ENCODE peak calls at places on chromosomes 3 and 15, in five cellular contexts. W is sigmoid colon, X is endodermal cell, B is HFF-Myc, T is AG04449. I is an unnamed sample.

GRCh38 chr3:31615071-31615875 is 82.5 kb downstream of the STT3B start:
- DNase-seq in W (no peak), X (no peak), B (no peak), T (no peak), I (peak)

GRCh38 chr3:158148218-158148617 is 38.3 kb downstream of the RSRC1 start:
- DNase-seq in W (no peak), X (no peak), B (no peak), T (no peak), I (no peak)

GRCh38 chr15:52481915-52482314 is 46.8 kb downstream of the MYO5A start:
- DNase-seq in W (no peak), X (no peak), B (peak), T (peak), I (no peak)

GRCh38 chr3:187963003-187963676 is 190.8 kb upstream of the LPP start:
- DNase-seq in W (no peak), X (no peak), B (no peak), T (no peak), I (no peak)

GRCh38 chr15:78666010-78666409 is 25.0 kb upstream of the CHRNB4 start:
- DNase-seq in W (no peak), X (no peak), B (no peak), T (no peak), I (no peak)

GRCh38 chr15:55897560-55898336 is 95.7 kb downstream of the NEDD4 start:
- DNase-seq in W (no peak), X (peak), B (peak), T (no peak), I (peak)

GRCh38 chr3:125045965-125046364 is 9.8 kb downstream of the HEG1 start:
- DNase-seq in W (no peak), X (no peak), B (no peak), T (no peak), I (peak)

GRCh38 chr3:156563900-156564682 is 9.2 kb upstream of the SSR3 start:
- DNase-seq in W (no peak), X (no peak), B (no peak), T (no peak), I (no peak)

GRCh38 chr15:39936187-39936586 is 2.3 kb downstream of the EIF2AK4 start:
- DNase-seq in W (no peak), X (no peak), B (no peak), T (no peak), I (peak)

GRCh38 chr15:81002004-81002253 is 1.2 kb downstream of the TLNRD1 start:
- DNase-seq in W (no peak), X (no peak), B (no peak), T (no peak), I (no peak)

GRCh38 chr15:85504739-85505676 is 124.6 kb downstream of the AKAP13 start:
- DNase-seq in W (no peak), X (peak), B (peak), T (no peak), I (peak)

GRCh38 chr3:136728918-136729317 is 23.3 kb downstream of the STAG1 start:
- DNase-seq in W (no peak), X (peak), B (peak), T (peak), I (peak)

GRCh38 chr3:169952045-169952444 is 14.6 kb upstream of the SEC62 start:
- DNase-seq in W (no peak), X (no peak), B (no peak), T (no peak), I (peak)

GRCh38 chr3:180570238-180570637 is 31.7 kb upstream of the TTC14 start:
- DNase-seq in W (no peak), X (no peak), B (no peak), T (no peak), I (no peak)

GRCh38 chr3:177569823-177570657 is 372.8 kb upstream of the TBL1XR1 start:
- DNase-seq in W (no peak), X (no peak), B (no peak), T (no peak), I (peak)

GRCh38 chr3:125602752-125603649 is 7.7 kb upstream of the OSBPL11 start:
- DNase-seq in W (no peak), X (peak), B (no peak), T (no peak), I (peak)

GRCh38 chr15:100669260-100669659 is 66.9 kb downstream of the ASB7 start:
- DNase-seq in W (peak), X (no peak), B (no peak), T (no peak), I (no peak)

GRCh38 chr15:58924326-58924725 is 9.2 kb downstream of the SLTM start:
- DNase-seq in W (no peak), X (no peak), B (no peak), T (no peak), I (peak)

GRCh38 chr15:28975766-28976179 is 90.0 kb downstream of the APBA2 start:
- DNase-seq in W (no peak), X (peak), B (no peak), T (no peak), I (peak)

GRCh38 chr15:74451861-74452835 is 8.8 kb downstream of the UBL7 start:
- DNase-seq in W (no peak), X (peak), B (no peak), T (no peak), I (no peak)

DNA sequence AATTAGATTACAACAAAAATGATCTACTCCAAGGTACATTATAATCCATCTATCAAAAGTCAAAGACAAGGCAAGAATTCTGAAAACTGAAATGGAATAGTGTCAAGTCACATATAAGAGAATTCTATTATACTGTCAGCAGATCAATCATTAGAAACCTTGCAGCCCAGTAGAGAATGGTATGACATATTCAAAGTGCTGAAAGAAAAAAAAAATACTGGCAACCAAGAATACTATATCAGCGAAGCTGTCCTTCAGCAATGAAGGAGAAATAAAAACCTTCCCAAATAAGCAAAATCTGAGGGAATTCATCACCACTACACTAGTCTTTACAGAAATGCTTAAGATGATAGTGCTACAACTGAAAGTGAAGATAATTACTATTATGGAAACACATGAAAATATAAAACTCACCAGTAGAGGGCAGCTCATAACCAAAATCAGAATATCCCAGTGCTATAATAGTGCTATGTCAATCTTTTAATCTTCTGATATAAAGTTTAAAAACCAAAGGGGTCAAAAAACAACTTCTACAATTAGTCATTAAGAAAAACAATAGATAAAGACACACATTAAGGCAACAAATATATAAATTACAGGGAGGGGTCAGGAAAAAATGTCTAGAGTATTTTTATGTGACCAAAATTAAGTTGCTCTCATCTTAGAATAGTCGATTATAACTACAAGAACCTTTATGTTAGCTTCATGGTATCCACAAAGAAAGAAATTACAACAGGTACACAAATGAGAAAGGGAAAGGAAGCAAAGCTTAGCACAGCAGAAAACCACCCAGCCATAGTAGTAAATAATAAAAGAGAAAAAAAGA is 190.7 kb upstream of the CNTN6 start:
- DNase-seq in W (no peak), X (no peak), B (peak), T (no peak), I (peak)
- TF ChIP-seq CTCF in W (no peak), X (peak), B (no peak), T (no peak), I (peak)

GRCh38 chr3:62371032-62371734 is 2.2 kb downstream of the FEZF2 start:
- DNase-seq in W (no peak), X (peak), B (no peak), T (no peak), I (no peak)

GRCh38 chr3:62369476-62369743 is 3.9 kb downstream of the FEZF2 start:
- DNase-seq in W (no peak), X (no peak), B (no peak), T (no peak), I (no peak)

GRCh38 chr3:62367735-62368704 is 5.3 kb downstream of the FEZF2 start:
- DNase-seq in W (no peak), X (peak), B (no peak), T (no peak), I (no peak)

GRCh38 chr3:62370112-62371031 is 3.0 kb downstream of the FEZF2 start:
- DNase-seq in W (no peak), X (peak), B (no peak), T (no peak), I (no peak)

DNA sequence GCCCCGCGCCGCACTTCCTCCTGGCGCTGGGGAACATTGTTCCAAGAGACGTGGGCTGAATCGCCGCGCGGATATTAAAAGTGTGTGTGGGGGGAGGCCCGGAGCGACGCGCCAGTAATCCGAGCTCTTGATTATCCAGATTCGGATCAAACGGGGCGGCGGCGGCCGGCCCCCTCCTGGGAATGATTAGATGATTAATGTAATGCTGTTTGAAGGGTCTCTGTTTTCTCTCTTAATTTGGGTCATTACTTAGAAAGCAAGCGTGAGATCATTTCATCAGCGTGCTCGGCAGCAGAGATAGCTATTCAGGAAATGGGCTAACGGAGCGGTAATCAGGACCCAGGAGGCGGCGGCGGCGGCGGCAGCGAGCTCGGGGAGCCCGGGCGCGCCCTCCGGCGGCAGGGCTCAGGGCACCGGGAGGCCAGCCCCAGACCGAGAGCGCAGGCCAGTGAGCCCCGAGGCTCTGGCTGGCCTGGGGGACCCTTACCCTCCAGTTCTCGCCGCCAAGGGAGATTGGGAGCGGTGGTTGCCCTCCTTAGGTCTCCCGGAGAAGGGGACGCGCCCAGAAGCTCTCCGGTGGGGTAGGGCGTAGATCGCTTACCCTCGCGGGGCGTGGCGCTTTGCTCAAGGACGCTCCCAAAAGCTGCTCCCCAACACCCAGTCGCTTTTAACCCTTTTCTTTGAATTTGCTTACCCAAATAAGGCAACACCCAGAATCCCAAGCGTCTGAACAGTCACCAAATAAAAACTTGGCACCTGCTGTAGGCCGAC is 4.5 kb downstream of the FEZF2 start:
- DNase-seq in W (no peak), X (peak), B (no peak), T (no peak), I (no peak)
- TF ChIP-seq CTCF in W (no peak), X (peak), B (peak), T (peak), I (no peak)

GRCh38 chr3:48459773-48460516 is 13.4 kb downstream of the ATRIP start:
- DNase-seq in W (no peak), X (no peak), B (no peak), T (no peak), I (no peak)
- TF ChIP-seq CTCF in W (no peak), X (no peak), B (no peak), T (no peak), I (no peak)

GRCh38 chr3:69207036-69207435 is 84.6 kb upstream of the LMOD3 start:
- DNase-seq in W (no peak), X (no peak), B (no peak), T (no peak), I (no peak)

GRCh38 chr3:69205385-69205784 is 83.0 kb upstream of the LMOD3 start:
- DNase-seq in W (no peak), X (no peak), B (no peak), T (no peak), I (no peak)

GRCh38 chr3:69201658-69202057 is 79.3 kb upstream of the LMOD3 start:
- DNase-seq in W (no peak), X (no peak), B (no peak), T (no peak), I (no peak)

GRCh38 chr3:69203631-69204314 is 81.4 kb upstream of the LMOD3 start:
- DNase-seq in W (no peak), X (no peak), B (no peak), T (no peak), I (peak)

DNA sequence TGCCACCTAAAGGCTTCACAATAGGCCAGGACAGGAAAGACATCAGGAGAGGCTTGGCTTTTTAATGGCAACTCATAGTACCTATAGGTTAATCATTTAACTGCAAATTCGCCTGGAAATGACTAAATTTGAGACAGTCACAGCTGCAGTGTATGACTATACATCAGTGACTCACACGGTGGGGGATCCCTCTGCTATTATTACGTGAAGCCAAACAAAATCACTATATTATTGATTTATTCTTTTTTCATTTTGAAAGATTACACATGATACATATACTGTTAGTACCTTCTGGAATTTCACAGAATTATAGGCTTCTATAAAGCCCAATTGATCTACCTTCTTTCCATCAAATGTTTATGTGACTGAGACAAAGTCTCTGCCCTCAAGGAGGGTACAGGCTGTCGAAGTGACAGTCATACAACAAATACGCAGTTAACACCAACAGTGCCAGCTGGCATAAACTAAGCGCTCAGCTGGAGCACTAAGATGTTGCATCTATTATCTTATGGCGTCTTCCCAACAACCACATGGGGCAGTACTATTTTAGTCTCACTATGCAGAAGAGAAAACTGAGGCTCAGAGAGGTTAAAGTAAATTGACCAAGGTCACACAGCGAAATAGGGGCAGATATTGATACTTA is 82.0 kb upstream of the LMOD3 start:
- DNase-seq in W (no peak), X (no peak), B (no peak), T (no peak), I (peak)
- TF ChIP-seq CTCF in W (no peak), X (no peak), B (no peak), T (no peak), I (no peak)

GRCh38 chr3:135456182-135456790 is 509.2 kb upstream of the PPP2R3A start:
- DNase-seq in W (no peak), X (peak), B (no peak), T (no peak), I (no peak)
- TF ChIP-seq CTCF in W (no peak), X (peak), B (no peak), T (no peak), I (no peak)

DNA sequence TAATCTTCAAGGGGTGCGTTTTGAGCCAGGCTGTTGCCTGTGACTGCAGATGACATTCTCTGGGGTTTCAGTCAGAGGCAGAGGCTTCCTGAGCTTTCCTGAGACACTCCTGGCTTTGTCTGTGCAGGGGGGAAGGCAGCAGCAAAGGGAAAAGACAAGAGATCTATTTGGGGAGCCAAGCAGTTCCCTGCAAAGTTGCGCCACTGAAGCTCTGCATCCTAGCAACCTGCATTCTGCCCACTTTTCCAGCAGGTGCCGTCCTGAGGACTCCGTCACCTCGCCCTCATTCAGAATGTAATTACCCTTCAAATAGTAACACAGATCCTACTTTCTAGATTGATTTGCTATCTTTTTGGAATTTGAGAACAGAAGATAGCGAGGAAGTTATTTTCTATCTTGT is 1.9 kb upstream of the TMEM158 start:
- DNase-seq in W (no peak), X (peak), B (no peak), T (no peak), I (no peak)
- TF ChIP-seq CTCF in W (no peak), X (peak), B (no peak), T (no peak), I (no peak)

GRCh38 chr15:75923756-75924155 is 20.1 kb downstream of the FBXO22 start:
- DNase-seq in W (no peak), X (no peak), B (no peak), T (no peak), I (no peak)

GRCh38 chr15:75925440-75925839 is 21.8 kb downstream of the FBXO22 start:
- DNase-seq in W (no peak), X (no peak), B (no peak), T (no peak), I (no peak)

GRCh38 chr15:75924576-75924975 is 20.9 kb downstream of the FBXO22 start:
- DNase-seq in W (no peak), X (no peak), B (no peak), T (no peak), I (no peak)

GRCh38 chr15:75920079-75920478 is 16.4 kb downstream of the FBXO22 start:
- DNase-seq in W (no peak), X (no peak), B (no peak), T (no peak), I (no peak)

GRCh38 chr15:75921732-75922703 is 18.3 kb downstream of the FBXO22 start:
- DNase-seq in W (no peak), X (peak), B (peak), T (peak), I (peak)
- TF ChIP-seq CTCF in W (no peak), X (peak), B (peak), T (peak), I (peak)

DNA sequence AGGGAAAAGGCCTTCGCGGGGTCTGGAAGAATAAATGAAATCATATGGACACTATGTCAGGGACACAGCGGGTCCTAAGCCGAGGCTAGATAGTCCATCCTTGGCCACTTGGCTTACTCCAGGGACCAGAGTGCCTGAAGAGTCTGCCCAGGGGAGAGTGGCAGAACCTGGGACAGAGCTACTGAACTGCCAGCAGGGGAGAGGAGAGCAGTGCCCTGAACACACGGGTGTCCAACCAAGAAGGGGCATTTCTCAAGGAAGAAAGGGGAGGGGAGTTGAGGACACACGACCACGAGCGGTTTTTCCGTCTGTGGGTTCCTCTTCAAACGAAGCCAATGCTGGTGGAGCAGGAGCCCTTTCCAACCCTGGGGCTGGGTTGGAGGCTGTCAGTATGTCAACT is 1.0 kb downstream of the ACAN start:
- DNase-seq in W (no peak), X (no peak), B (no peak), T (no peak), I (no peak)
- TF ChIP-seq CTCF in W (no peak), X (peak), B (no peak), T (no peak), I (no peak)

GRCh38 chr15:60478633-60479360 is at the start of gene ICE2:
- DNase-seq in W (peak), X (peak), B (peak), T (peak), I (peak)
- TF ChIP-seq CTCF in W (no peak), X (no peak), B (no peak), T (no peak), I (no peak)

DNA sequence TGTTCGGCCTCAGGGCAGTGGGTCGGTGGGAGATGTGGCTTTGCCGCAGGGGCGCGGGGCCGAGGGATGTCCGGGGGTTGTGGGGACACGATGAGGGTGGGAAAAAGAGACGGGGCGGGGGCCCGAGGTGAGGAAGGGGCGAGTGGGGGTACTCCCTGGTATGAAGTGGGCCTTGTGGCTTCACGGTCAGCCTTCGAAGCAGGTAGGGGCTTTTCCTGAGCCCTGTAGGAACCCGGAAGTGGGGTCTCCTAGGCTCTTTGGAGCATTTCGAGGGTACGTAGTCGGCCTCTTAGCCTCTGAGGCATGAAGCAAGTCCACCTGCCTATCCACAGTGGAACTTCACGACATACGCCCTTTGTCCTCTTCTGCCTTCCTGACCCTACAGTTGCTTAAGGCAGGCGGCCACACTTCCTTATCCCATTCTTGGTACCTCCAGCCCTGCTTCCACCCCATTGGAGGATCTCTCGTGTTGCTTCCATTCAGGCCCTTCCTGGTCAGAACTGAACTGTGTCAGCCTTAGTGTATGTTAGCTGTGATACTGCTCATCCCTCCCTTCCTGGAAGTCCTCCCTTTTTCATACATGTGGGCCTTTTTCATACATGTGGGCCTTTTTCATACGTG is 389 bp downstream of the ARPC4 start:
- DNase-seq in W (no peak), X (no peak), B (no peak), T (no peak), I (no peak)
- TF ChIP-seq CTCF in W (no peak), X (no peak), B (no peak), T (no peak), I (no peak)